ENCODE peak calls at places on chromosomes 4 and X, in seven cellular contexts. H is kidney epithelial cell, L is retinal pigment epithelial cell, W is foreskin fibroblast, V is pancreas, T is neural progenitor cell, N is right lobe of liver. M is an unnamed sample.

GRCh38 chr4:4754641-4755040 is 104.8 kb upstream of the MSX1 start:
- DNase-seq in H (no peak), N (no peak), W (no peak), V (no peak), L (no peak), T (peak), M (no peak)

GRCh38 chrX:133415276-133416105 is at the start of gene GPC4:
- DNase-seq in L (no peak), W (peak), N (peak), T (peak), H (no peak), V (peak), M (peak)

GRCh38 chr4:58502839-58503238 is 1392.7 kb upstream of the IGFBP7 start:
- DNase-seq in W (no peak), V (no peak), T (no peak), L (no peak), N (no peak), H (no peak), M (no peak)

GRCh38 chrX:53318766-53319353 is 37.5 kb upstream of the IQSEC2 start:
- DNase-seq in T (no peak), V (no peak), H (no peak), W (no peak), L (no peak), N (no peak), M (no peak)

GRCh38 chr4:153735901-153736461 is 23.8 kb downstream of the RNF175 start:
- DNase-seq in L (no peak), V (no peak), H (no peak), T (no peak), N (no peak), W (no peak), M (peak)

GRCh38 chrX:16185725-16186136 is 18.4 kb downstream of the MAGEB17 start:
- DNase-seq in L (peak), H (peak), T (no peak), V (no peak), W (peak), N (no peak), M (no peak)

GRCh38 chrX:19794690-19795089 is 92.7 kb downstream of the SH3KBP1 start:
- DNase-seq in T (no peak), W (no peak), N (no peak), L (no peak), H (no peak), V (no peak), M (peak)

GRCh38 chrX:31099536-31100090 is 27.8 kb upstream of the FTHL17 start:
- DNase-seq in H (no peak), N (no peak), V (no peak), T (no peak), L (no peak), W (no peak), M (no peak)

GRCh38 chr4:101801957-101802356 is 11.4 kb downstream of the BANK1 start:
- DNase-seq in L (no peak), W (no peak), T (no peak), N (no peak), H (no peak), V (no peak), M (no peak)

GRCh38 chr4:176107695-176108094 is 42.1 kb downstream of the WDR17 start:
- DNase-seq in V (no peak), W (no peak), H (no peak), T (no peak), N (no peak), L (no peak), M (no peak)

GRCh38 chr4:71713611-71714203 is 70.2 kb downstream of the GC start:
- DNase-seq in N (no peak), T (peak), H (peak), V (no peak), W (peak), L (no peak), M (peak)

GRCh38 chr4:19285146-19285545 is 966.6 kb upstream of the SLIT2 start:
- DNase-seq in T (no peak), N (no peak), H (no peak), W (no peak), V (no peak), L (no peak), M (no peak)

GRCh38 chrX:71282514-71283408 is 674 bp upstream of the NONO start:
- DNase-seq in L (peak), T (peak), V (no peak), W (no peak), H (peak), N (no peak), M (no peak)

GRCh38 chrX:8235026-8235425 is 64.0 kb upstream of the VCX2 start:
- DNase-seq in V (no peak), N (no peak), L (peak), W (no peak), H (no peak), T (no peak), M (no peak)

GRCh38 chrX:103175944-103176753 is 38.8 kb upstream of the BEX4 start:
- DNase-seq in V (peak), H (no peak), L (no peak), T (peak), N (no peak), W (peak), M (no peak)

GRCh38 chr4:37722000-37722638 is 35.9 kb upstream of the RELL1 start:
- DNase-seq in W (no peak), T (no peak), V (no peak), N (no peak), L (no peak), H (no peak), M (peak)

GRCh38 chr4:2931765-2932560 is 31.2 kb downstream of the NOP14 start:
- DNase-seq in W (no peak), T (no peak), V (peak), L (no peak), H (no peak), N (peak), M (no peak)

GRCh38 chr4:173410106-173410505 is 11.2 kb upstream of the SCRG1 start:
- DNase-seq in L (no peak), W (no peak), V (no peak), T (no peak), N (no peak), H (no peak), M (no peak)

GRCh38 chrX:128020701-128021100 is 31.5 kb downstream of the ACTRT1 start:
- DNase-seq in T (no peak), V (no peak), H (peak), W (no peak), N (no peak), L (peak), M (peak)

GRCh38 chr4:138223191-138223910 is 18.8 kb downstream of the SLC7A11 start:
- DNase-seq in T (peak), H (no peak), N (no peak), W (no peak), L (no peak), V (no peak), M (no peak)

GRCh38 chr4:180665994-180666818 is 1577.0 kb upstream of the TENM3 start:
- DNase-seq in L (peak), V (no peak), H (peak), T (peak), N (no peak), W (peak), M (peak)

GRCh38 chrX:13647709-13648212 is 5.2 kb upstream of the TCEANC start:
- DNase-seq in H (no peak), T (no peak), V (peak), W (peak), N (no peak), L (no peak), M (no peak)

GRCh38 chr4:118683513-118683912 is 1.7 kb upstream of the METTL14 start:
- DNase-seq in W (peak), V (no peak), L (no peak), T (no peak), H (no peak), N (no peak), M (no peak)

GRCh38 chr4:66178901-66179300 is 508.6 kb upstream of the EPHA5 start:
- DNase-seq in T (peak), H (peak), N (no peak), V (no peak), W (no peak), L (peak), M (no peak)

GRCh38 chrX:123773258-123773978 is 40.6 kb upstream of the THOC2 start:
- DNase-seq in T (no peak), H (no peak), N (no peak), W (peak), V (no peak), L (no peak), M (no peak)

GRCh38 chrX:69501433-69501832 is 2.7 kb upstream of the NALF2 start:
- DNase-seq in H (no peak), N (no peak), L (no peak), T (peak), V (no peak), W (no peak), M (no peak)

GRCh38 chr4:127668770-127669169 is 36.0 kb downstream of the INTU start:
- DNase-seq in H (no peak), V (no peak), T (no peak), N (no peak), L (no peak), W (no peak), M (no peak)

GRCh38 chr4:664713-665231 is 9.3 kb downstream of the ATP5ME start:
- DNase-seq in W (no peak), T (no peak), H (no peak), L (no peak), V (peak), N (peak), M (no peak)

GRCh38 chrX:105876658-105877057 is 54.3 kb downstream of the NRK start:
- DNase-seq in N (no peak), L (no peak), V (no peak), H (no peak), W (peak), T (peak), M (peak)

GRCh38 chr4:110196871-110197420 is 1.5 kb downstream of the ELOVL6 start:
- DNase-seq in N (peak), H (no peak), W (peak), T (peak), V (peak), L (no peak), M (no peak)

GRCh38 chr4:115110191-115111166 is 2.9 kb downstream of the NDST4 start:
- DNase-seq in L (no peak), V (no peak), W (no peak), N (no peak), H (no peak), T (no peak), M (peak)

GRCh38 chr4:115108850-115109249 is 4.6 kb downstream of the NDST4 start:
- DNase-seq in T (no peak), N (no peak), W (no peak), L (no peak), H (no peak), V (no peak), M (no peak)

DNA sequence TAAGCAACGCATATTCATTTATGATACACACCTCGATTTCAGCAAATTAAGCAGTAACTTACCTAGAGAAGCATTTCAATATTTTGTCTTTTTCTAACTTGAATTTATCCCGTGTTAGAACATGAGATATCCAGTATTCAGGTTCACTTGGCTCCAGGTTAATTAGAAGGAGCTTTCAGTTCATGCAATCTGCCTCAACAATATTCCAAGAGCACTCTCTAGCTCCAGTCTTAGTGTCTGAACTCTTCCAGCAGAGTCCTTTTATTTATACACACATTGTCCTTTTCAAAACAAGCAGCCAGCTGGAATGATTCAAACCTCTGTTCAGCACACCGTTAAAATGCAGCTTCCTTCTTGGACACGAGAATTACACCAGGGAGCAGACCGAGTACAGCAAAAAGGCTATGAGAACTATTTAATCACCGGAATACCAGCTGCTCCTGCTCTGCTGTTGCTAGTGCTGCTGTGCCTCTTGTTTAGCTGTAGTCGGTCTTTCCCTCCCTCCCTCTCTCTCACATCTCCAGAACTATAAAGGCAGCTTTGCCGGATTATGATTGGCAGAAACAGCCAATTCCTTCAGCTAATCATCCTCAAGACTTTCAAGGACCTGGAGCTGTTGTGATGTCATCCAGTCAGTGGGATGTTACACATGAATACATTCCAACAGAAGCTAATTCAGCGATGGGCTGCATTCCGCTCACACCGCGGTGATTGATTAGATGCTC is at the start of gene NDST4:
- DNase-seq in V (no peak), T (peak), H (peak), W (peak), L (peak), N (no peak), M (peak)
- H3K4me3 ChIP-seq in V (no peak), T (peak), H (peak), W (peak), L (peak), N (no peak), M (peak)

DNA sequence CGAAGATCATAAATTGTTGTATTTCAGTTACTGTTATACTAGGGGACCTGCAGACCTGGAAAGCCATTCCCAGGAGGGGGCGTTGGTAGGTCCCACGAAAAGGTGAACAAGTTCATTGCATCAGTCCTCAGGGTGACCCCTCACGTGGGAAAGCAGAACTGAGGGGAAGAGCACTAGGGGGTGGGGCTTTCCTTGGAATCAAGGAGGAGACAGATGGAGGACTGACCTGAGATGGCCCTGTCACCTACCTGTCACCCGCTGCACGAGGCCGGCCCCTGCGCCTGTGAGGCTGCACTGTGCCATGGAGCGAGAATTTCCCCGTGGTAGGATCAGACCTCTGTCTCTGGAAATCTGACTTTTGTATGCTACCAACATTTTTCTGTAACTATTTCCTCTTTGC is 41.8 kb upstream of the CLDN24 start:
- DNase-seq in W (no peak), H (no peak), L (no peak), T (no peak), V (no peak), N (no peak), M (no peak)
- TF ChIP-seq CTCF in W (no peak), H (no peak), L (no peak), T (no peak), V (no peak), N (no peak), M (no peak)

DNA sequence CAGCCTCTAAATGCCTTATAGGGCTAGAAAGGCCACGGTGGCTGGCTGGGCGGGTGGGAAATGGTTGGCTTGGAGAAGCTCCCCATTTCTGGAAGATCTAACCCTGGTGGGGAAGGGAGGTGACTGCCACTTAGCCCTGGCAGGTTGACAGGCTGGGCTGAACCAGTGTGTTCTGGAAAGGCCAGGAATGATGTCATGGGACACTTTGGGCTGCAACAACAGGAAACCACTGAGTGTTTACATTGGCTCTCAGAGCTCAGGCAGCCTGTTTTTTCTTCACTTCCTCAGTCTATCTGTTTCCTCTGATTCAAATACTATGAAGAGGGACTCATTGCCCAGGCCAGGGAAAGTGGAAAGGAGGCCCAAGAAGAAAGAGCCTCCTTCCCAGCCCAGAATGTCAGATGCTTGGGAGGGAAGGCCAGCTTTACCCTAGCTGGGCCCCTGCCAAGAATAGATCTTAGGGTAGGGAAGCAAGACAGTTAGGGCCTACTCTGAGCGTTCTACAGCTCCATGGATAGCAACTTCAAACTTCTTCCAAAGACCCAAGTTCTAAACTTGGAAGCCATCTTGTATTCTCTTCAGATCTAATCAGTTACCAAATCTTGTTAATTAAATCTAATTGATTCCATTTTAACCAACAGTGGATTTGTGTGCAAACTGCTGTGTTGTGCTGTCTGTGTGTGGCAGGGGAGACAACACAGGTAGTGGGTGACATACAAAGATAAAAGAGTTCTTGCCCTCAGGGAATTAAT is 65.7 kb upstream of the MSN start:
- DNase-seq in W (peak), L (no peak), N (peak), V (peak), H (no peak), T (no peak), M (peak)
- H3K4me3 ChIP-seq in W (no peak), L (no peak), N (no peak), V (no peak), H (no peak), T (no peak), M (no peak)

GRCh38 chrX:45843518-45843917 is 642.8 kb upstream of the DIPK2B start:
- DNase-seq in L (no peak), W (peak), T (no peak), H (no peak), V (no peak), N (no peak), M (no peak)
- TF ChIP-seq CTCF in L (peak), W (no peak), T (no peak), H (no peak), V (no peak), N (peak), M (peak)

DNA sequence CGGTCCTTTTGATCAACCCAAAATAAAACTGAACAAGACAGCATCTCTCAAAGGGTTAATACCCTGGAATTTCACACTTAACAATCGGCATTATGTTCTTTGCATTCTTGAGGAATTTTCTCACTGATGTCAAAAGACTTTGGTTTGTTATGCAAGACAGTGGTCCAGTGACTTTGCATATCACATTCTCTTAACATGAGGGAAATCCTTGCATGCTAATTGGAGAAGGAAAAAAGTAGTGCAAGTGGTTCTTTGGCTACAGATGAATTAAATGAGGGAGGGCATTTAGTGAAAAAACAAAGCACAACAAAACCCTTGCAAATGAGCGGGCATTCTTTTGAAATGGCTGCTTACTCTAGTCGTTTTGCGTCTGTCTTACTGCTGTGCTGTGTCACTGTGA is 105.1 kb upstream of the LIMCH1 start:
- DNase-seq in T (peak), W (peak), L (peak), V (no peak), H (peak), N (no peak), M (no peak)
- H3K4me3 ChIP-seq in T (no peak), W (no peak), L (no peak), V (no peak), H (no peak), N (no peak), M (no peak)